ENCODE peak calls at places on chromosomes 7 and 10, in six cellular contexts. O is cardiac muscle cell; D is stomach; U is trophoblast cell; L is left lobe of liver; H is effector memory CD8-positive, alpha-beta T cell. F is an unnamed sample.

GRCh38 chr10:17366705-17367104 is 87.7 kb downstream of the ST8SIA6 start:
- DNase-seq in O (no peak), L (no peak), U (no peak), H (no peak), D (no peak), F (no peak)

GRCh38 chr10:46554166-46554781 is 2.2 kb downstream of the GPRIN2 start:
- DNase-seq in L (no peak), D (no peak), H (peak), U (no peak), O (no peak), F (no peak)

GRCh38 chr10:58714436-58714835 is 201.8 kb downstream of the BICC1 start:
- DNase-seq in D (no peak), U (no peak), L (no peak), H (no peak), O (no peak), F (no peak)

GRCh38 chr10:58137813-58138212 is 129.9 kb downstream of the IPMK start:
- DNase-seq in O (no peak), L (no peak), U (no peak), D (no peak), H (no peak), F (no peak)

GRCh38 chr10:113056030-113056429 is 106.0 kb downstream of the TCF7L2 start:
- DNase-seq in H (no peak), D (no peak), U (no peak), O (no peak), L (no peak), F (no peak)

GRCh38 chr7:29375641-29376562 is 181.3 kb downstream of the CHN2 start:
- DNase-seq in U (peak), D (peak), H (no peak), O (no peak), L (peak), F (peak)

GRCh38 chr7:66668112-66668511 is 39.4 kb downstream of the KCTD7 start:
- DNase-seq in O (no peak), L (no peak), H (no peak), U (no peak), D (no peak), F (no peak)

GRCh38 chr7:98755138-98755898 is 114.5 kb downstream of the TMEM130 start:
- DNase-seq in D (no peak), H (no peak), L (no peak), O (no peak), U (no peak), F (peak)

GRCh38 chr7:102891693-102892261 is 21.0 kb upstream of the LRRC17 start:
- DNase-seq in O (no peak), L (no peak), H (no peak), D (peak), U (no peak), F (no peak)

GRCh38 chr10:114234132-114234531 is 4.9 kb upstream of the VWA2 start:
- DNase-seq in U (no peak), D (no peak), H (no peak), L (no peak), O (peak), F (no peak)

GRCh38 chr10:111890046-111890445 is 293.5 kb downstream of the GPAM start:
- DNase-seq in L (no peak), U (no peak), H (no peak), D (no peak), O (no peak), F (peak)

GRCh38 chr10:753530-753929 is 64.1 kb upstream of the DIP2C start:
- DNase-seq in L (no peak), D (no peak), U (no peak), H (no peak), O (no peak), F (no peak)

GRCh38 chr10:69718951-69719350 is 82.8 kb upstream of the COL13A1 start:
- DNase-seq in U (no peak), H (no peak), L (no peak), O (no peak), D (no peak), F (no peak)

GRCh38 chr7:32051128-32051527 is 19.1 kb downstream of the PDE1C start:
- DNase-seq in D (no peak), H (no peak), U (no peak), O (no peak), L (no peak), F (no peak)

GRCh38 chr10:78567680-78568453 is 500.9 kb upstream of the ZMIZ1 start:
- DNase-seq in H (no peak), D (no peak), U (no peak), O (no peak), L (no peak), F (no peak)

GRCh38 chr7:130965515-130965914 is 231.5 kb upstream of the KLF14 start:
- DNase-seq in D (no peak), O (no peak), U (no peak), L (no peak), H (no peak), F (no peak)

GRCh38 chr10:30172663-30173062 is 113.3 kb upstream of the JCAD start:
- DNase-seq in D (no peak), L (no peak), U (no peak), O (no peak), H (no peak), F (no peak)

GRCh38 chr7:22771194-22771593 is 44.2 kb downstream of the IL6 start:
- DNase-seq in U (no peak), H (no peak), O (no peak), D (no peak), L (no peak), F (no peak)

GRCh38 chr10:48759113-48759901 is 74.6 kb downstream of the WDFY4 start:
- DNase-seq in D (no peak), U (no peak), L (no peak), H (no peak), O (no peak), F (no peak)

GRCh38 chr10:48981310-48981907 is 41.8 kb upstream of the LRRC18 start:
- DNase-seq in U (peak), O (peak), H (peak), D (peak), L (peak), F (peak)

GRCh38 chr10:86244296-86244695 is 122.3 kb downstream of the GRID1 start:
- DNase-seq in U (no peak), O (no peak), L (no peak), H (no peak), D (no peak), F (no peak)

GRCh38 chr10:127612-128432 is 7.4 kb upstream of the ZMYND11 start:
- DNase-seq in H (peak), D (no peak), O (no peak), L (no peak), U (no peak), F (no peak)

GRCh38 chr10:109861051-109861450 is 62.3 kb downstream of the XPNPEP1 start:
- DNase-seq in L (no peak), D (no peak), O (no peak), U (no peak), H (no peak), F (no peak)

GRCh38 chr10:82190432-82191260 is 315.7 kb downstream of the NRG3 start:
- DNase-seq in L (no peak), U (no peak), D (no peak), O (no peak), H (no peak), F (no peak)

GRCh38 chr7:38310601-38311057 is 37.2 kb upstream of the TARP start:
- DNase-seq in L (no peak), U (no peak), H (no peak), O (no peak), D (peak), F (no peak)

GRCh38 chr7:44262031-44262430 is 61.3 kb downstream of the YKT6 start:
- DNase-seq in L (no peak), O (no peak), H (no peak), D (no peak), U (no peak), F (no peak)

GRCh38 chr10:46270086-46270811 is 16.5 kb upstream of the ANTXRL start:
- DNase-seq in H (no peak), D (peak), U (no peak), O (no peak), L (no peak), F (no peak)

GRCh38 chr7:13028731-13029099 is 341.3 kb downstream of the ARL4A start:
- DNase-seq in U (no peak), O (no peak), H (no peak), D (no peak), L (no peak), F (no peak)

GRCh38 chr10:126252884-126253612 is 135.2 kb downstream of the ADAM12 start:
- DNase-seq in O (no peak), D (no peak), L (no peak), H (no peak), U (peak), F (no peak)

GRCh38 chr7:4006687-4007086 is 675.4 kb upstream of the FOXK1 start:
- DNase-seq in O (no peak), H (no peak), L (peak), D (no peak), U (no peak), F (no peak)

GRCh38 chr10:60353519-60354258 is 36.0 kb downstream of the ANK3 start:
- DNase-seq in H (no peak), L (no peak), O (no peak), U (no peak), D (no peak), F (no peak)

GRCh38 chr10:4947635-4948596 is 15.3 kb upstream of the AKR1C1 start:
- DNase-seq in H (no peak), D (no peak), L (peak), O (peak), U (no peak), F (no peak)

GRCh38 chr7:139515266-139515665 is 8.2 kb upstream of the CLEC2L start:
- DNase-seq in O (no peak), D (no peak), L (no peak), U (no peak), H (no peak), F (peak)

GRCh38 chr7:31883761-31884164 is 186.4 kb downstream of the PDE1C start:
- DNase-seq in H (no peak), O (no peak), U (no peak), D (no peak), L (no peak), F (no peak)

GRCh38 chr7:155052982-155053381 is 17.1 kb upstream of the HTR5A start:
- DNase-seq in D (no peak), H (no peak), U (peak), O (no peak), L (no peak), F (no peak)

GRCh38 chr7:92836489-92837213 is at the start of gene CDK6:
- DNase-seq in D (peak), H (peak), L (peak), U (peak), O (peak), F (peak)

GRCh38 chr10:7409045-7409731 is 1.6 kb downstream of the SFMBT2 start:
- DNase-seq in D (no peak), U (no peak), H (peak), O (peak), L (no peak), F (peak)

F was measured in GM23338.